ENCODE peak calls at places on chromosomes 4 and X, in four cellular contexts. J, D, K and S are unnamed samples. For H3K27me3, the result is how much of the 10 kb centered on the place peaks cover.

GRCh38 chr4:82587826-82588225 is 26.0 kb upstream of the TMEM150C start:
- DNase-seq in J (no peak), D (no peak), K (no peak), S (no peak)

GRCh38 chrX:41661366-41662095 is 27.2 kb upstream of the GPR34 start:
- DNase-seq in J (no peak), D (peak), K (no peak), S (no peak)

GRCh38 chrX:10496345-10496965 is 123.9 kb downstream of the MID1 start:
- DNase-seq in J (no peak), D (peak), K (no peak), S (no peak)

GRCh38 chr4:185890196-185890595 is 78.2 kb upstream of the SORBS2 start:
- DNase-seq in J (no peak), D (no peak), K (no peak), S (no peak)

GRCh38 chr4:154208424-154208823 is 283.2 kb downstream of the DCHS2 start:
- DNase-seq in J (no peak), D (no peak), K (no peak), S (no peak)

GRCh38 chr4:32752962-32753361 is 2032.8 kb downstream of the PCDH7 start:
- DNase-seq in J (no peak), D (no peak), K (no peak), S (no peak)

GRCh38 chr4:17475481-17475880 is 36.4 kb downstream of the QDPR start:
- DNase-seq in J (no peak), D (peak), K (no peak), S (no peak)

GRCh38 chrX:19107035-19107434 is 15.2 kb downstream of the ADGRG2 start:
- DNase-seq in J (no peak), D (no peak), K (no peak), S (no peak)

GRCh38 chrX:71178908-71179307 is 34.3 kb downstream of the NLGN3 start:
- DNase-seq in J (peak), D (peak), K (no peak), S (peak)

GRCh38 chr4:137129471-137130244 is 402.6 kb downstream of the PCDH18 start:
- DNase-seq in J (no peak), D (peak), K (no peak), S (no peak)

GRCh38 chr4:83387922-83388676 is 53.5 kb upstream of the HPSE start:
- DNase-seq in J (no peak), D (peak), K (no peak), S (peak)

GRCh38 chr4:88792268-88792781 is 94.7 kb upstream of the NAP1L5 start:
- DNase-seq in J (no peak), D (peak), K (no peak), S (no peak)

GRCh38 chr4:56310401-56310800 is 76.9 kb downstream of the AASDH start:
- DNase-seq in J (no peak), D (no peak), K (no peak), S (no peak)

GRCh38 chrX:43953218-43953617 is 20.0 kb downstream of the NDP start:
- DNase-seq in J (no peak), D (no peak), K (no peak), S (no peak)

GRCh38 chrX:107429090-107429489 is 20.4 kb upstream of the FRMPD3 start:
- DNase-seq in J (no peak), D (peak), K (no peak), S (no peak)

GRCh38 chrX:107840971-107841370 is 15.3 kb downstream of the MID2 start:
- DNase-seq in J (no peak), D (no peak), K (no peak), S (no peak)

GRCh38 chrX:55801811-55802210 is 84.3 kb downstream of the RRAGB start:
- DNase-seq in J (no peak), D (no peak), K (no peak), S (no peak)

GRCh38 chrX:30060718-30061117 is 154.6 kb upstream of the MAGEB2 start:
- DNase-seq in J (no peak), D (peak), K (no peak), S (no peak)

GRCh38 chrX:25012433-25012735 is 3.4 kb downstream of the ARX start:
- DNase-seq in J (no peak), D (no peak), K (no peak), S (no peak)

GRCh38 chrX:103518571-103518970 is 718 bp downstream of the RAB40A start:
- DNase-seq in J (no peak), D (peak), K (no peak), S (no peak)

GRCh38 chr4:138891610-138892009 is 124.0 kb upstream of the NOCT start:
- DNase-seq in J (no peak), D (no peak), K (no peak), S (no peak)

GRCh38 chrX:103792916-103793540 is 16.4 kb downstream of the PLP1 start:
- DNase-seq in J (no peak), D (peak), K (no peak), S (no peak)

GRCh38 chrX:154082396-154083133 is 15.0 kb downstream of the MECP2 start:
- DNase-seq in J (no peak), D (peak), K (no peak), S (no peak)

GRCh38 chr4:121277194-121278105 is 103.4 kb downstream of the QRFPR start:
- DNase-seq in J (no peak), D (no peak), K (no peak), S (no peak)

GRCh38 chrX:16739574-16739973 is 20.2 kb downstream of the SYAP1 start:
- DNase-seq in J (no peak), D (no peak), K (no peak), S (no peak)

GRCh38 chrX:127207326-127207725 is 387.8 kb downstream of the PRR32 start:
- DNase-seq in J (no peak), D (no peak), K (no peak), S (no peak)

GRCh38 chr4:169114341-169114974 is 104.4 kb upstream of the CBR4 start:
- DNase-seq in J (no peak), D (no peak), K (no peak), S (no peak)

GRCh38 chrX:2974946-2975345 is 31.4 kb upstream of the ARSH start:
- DNase-seq in J (no peak), D (no peak), K (no peak), S (no peak)

GRCh38 chr4:73194064-73194463 is 64.5 kb downstream of the ANKRD17 start:
- DNase-seq in J (no peak), D (no peak), K (no peak), S (no peak)

GRCh38 chrX:63656871-63657580 is 128.0 kb downstream of the ARHGEF9 start:
- DNase-seq in J (no peak), D (peak), K (peak), S (no peak)

GRCh38 chrX:130165181-130165702 is 399 bp downstream of the AIFM1 start:
- DNase-seq in J (no peak), D (peak), K (no peak), S (no peak)

GRCh38 chr4:72312032-72312650 is 256.9 kb downstream of the ADAMTS3 start:
- DNase-seq in J (no peak), D (peak), K (peak), S (no peak)

GRCh38 chr4:91681544-91681943 is 622.2 kb upstream of the GRID2 start:
- DNase-seq in J (no peak), D (no peak), K (no peak), S (no peak)

GRCh38 chr4:168831919-168832745 is 177.9 kb downstream of the CBR4 start:
- DNase-seq in J (peak), D (peak), K (peak), S (peak)

GRCh38 chr4:23745377-23745776 is 144.5 kb downstream of the PPARGC1A start:
- DNase-seq in J (no peak), D (no peak), K (no peak), S (no peak)

GRCh38 chr4:155807021-155807420 is 48.2 kb downstream of the GUCY1B1 start:
- DNase-seq in J (no peak), D (peak), K (no peak), S (no peak)

GRCh38 chrX:13689519-13690211 is 737 bp downstream of the RAB9A start:
- DNase-seq in J (no peak), D (peak), K (no peak), S (no peak)

GRCh38 chr4:128006592-128006991 is 41.4 kb downstream of the ABHD18 start:
- DNase-seq in J (no peak), D (peak), K (no peak), S (no peak)

GRCh38 chr4:145487626-145488025 is 6.0 kb downstream of the SMAD1 start:
- DNase-seq in J (no peak), D (no peak), K (no peak), S (no peak)

GRCh38 chrX:154505726-154506125 is 10.3 kb downstream of the FAM3A start:
- DNase-seq in J (no peak), D (peak), K (no peak), S (no peak)

DNA sequence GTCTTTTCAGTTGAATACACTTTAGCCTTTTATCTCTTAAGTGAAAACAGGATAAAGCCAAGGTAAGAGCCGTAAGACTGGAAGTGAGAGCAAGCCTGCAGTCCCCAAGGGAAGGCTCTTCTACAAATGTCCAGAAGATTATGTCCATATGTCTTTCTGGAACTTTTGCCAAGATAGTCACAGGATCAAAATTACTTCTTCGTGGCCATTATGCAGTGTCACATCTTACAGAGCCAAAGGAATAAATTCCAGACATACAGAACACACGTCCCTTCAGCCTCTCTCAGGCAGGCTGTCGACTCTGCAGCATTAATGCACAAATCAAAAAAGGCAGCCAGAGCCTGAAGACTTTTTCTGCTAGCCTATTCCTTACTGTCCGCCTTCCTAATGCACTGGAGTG is 10.9 kb upstream of the GATB start:
- DNase-seq in J (no peak), D (no peak), K (no peak), S (no peak)
- H3K27ac ChIP-seq in J (no peak), D (no peak), K (no peak), S (no peak)

GRCh38 chr4:74374128-74374527 is 9.2 kb downstream of the EREG start:
- DNase-seq in J (no peak), D (no peak), K (no peak), S (no peak)

GRCh38 chr4:74374561-74375327 is 9.8 kb downstream of the EREG start:
- DNase-seq in J (no peak), D (peak), K (no peak), S (no peak)

GRCh38 chr4:74369860-74370259 is 4.9 kb downstream of the EREG start:
- DNase-seq in J (no peak), D (no peak), K (no peak), S (no peak)

GRCh38 chr4:74367656-74368055 is 2.7 kb downstream of the EREG start:
- DNase-seq in J (no peak), D (no peak), K (no peak), S (no peak)

GRCh38 chr4:74370912-74371311 is 6.0 kb downstream of the EREG start:
- DNase-seq in J (no peak), D (peak), K (no peak), S (no peak)
- TF ChIP-seq CTCF in J (peak), D (peak), K (peak), S (peak)

GRCh38 chr4:109121561-109121960 is 180.9 kb downstream of the COL25A1 start:
- DNase-seq in J (no peak), D (no peak), K (no peak), S (no peak)
- H3K27me3 ChIP-seq in J (under half), D (under half), K (under half), S (under half)

GRCh38 chr4:2796261-2797187 is 3.6 kb downstream of the SH3BP2 start:
- DNase-seq in J (no peak), D (peak), K (no peak), S (no peak)

GRCh38 chr4:2798399-2799301 is 5.8 kb downstream of the SH3BP2 start:
- DNase-seq in J (peak), D (peak), K (peak), S (no peak)

GRCh38 chr4:2797545-2798305 is 4.8 kb downstream of the SH3BP2 start:
- DNase-seq in J (no peak), D (no peak), K (peak), S (no peak)

GRCh38 chr4:2795558-2796260 is 2.8 kb downstream of the SH3BP2 start:
- DNase-seq in J (no peak), D (no peak), K (peak), S (no peak)

DNA sequence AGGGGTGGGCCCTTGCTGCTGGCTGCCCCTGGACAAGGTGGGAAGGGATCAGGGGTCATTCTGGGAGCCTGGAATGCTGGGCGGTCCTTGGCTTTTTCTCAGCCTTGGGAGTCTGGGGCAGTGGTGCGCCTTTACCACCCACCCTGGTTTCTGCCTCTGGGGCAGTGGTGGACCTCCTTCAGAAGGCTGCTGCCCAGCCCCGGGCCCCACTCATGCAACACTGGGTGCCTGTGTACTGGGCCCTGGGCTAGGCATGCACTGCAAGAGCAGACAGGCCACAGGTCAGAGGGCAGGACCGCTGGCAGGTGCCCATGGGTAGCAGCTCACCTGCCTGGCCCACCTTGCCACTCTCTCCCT is 4.3 kb downstream of the SH3BP2 start:
- DNase-seq in J (no peak), D (no peak), K (no peak), S (no peak)
- H3K27ac ChIP-seq in J (peak), D (no peak), K (no peak), S (no peak)

GRCh38 chrX:72296991-72297390 is 8.7 kb downstream of the CITED1 start:
- DNase-seq in J (no peak), D (no peak), K (no peak), S (no peak)

GRCh38 chrX:72295745-72296144 is 10.0 kb downstream of the CITED1 start:
- DNase-seq in J (no peak), D (no peak), K (no peak), S (no peak)

GRCh38 chrX:72297953-72298730 is 7.6 kb downstream of the CITED1 start:
- DNase-seq in J (no peak), D (no peak), K (no peak), S (no peak)

GRCh38 chrX:72299891-72300630 is 5.7 kb downstream of the CITED1 start:
- DNase-seq in J (no peak), D (no peak), K (no peak), S (no peak)

DNA sequence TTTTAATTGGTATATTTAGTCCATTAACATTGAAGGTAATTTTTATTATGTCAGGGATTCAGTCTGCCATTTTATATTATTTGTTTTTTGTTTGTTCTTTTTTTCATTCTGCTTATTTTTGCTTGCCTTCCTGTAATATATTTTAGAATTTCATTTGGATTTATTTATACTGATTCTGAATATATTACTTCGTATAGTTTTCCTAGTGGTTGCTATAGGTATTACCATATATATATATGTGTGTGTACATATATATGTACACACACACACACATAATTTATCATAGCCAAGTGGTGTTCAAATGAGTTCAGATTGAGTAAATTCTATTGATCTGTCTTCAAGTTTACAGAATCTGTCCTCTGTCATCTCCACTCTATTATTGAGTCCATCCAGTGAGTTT is 11.2 kb downstream of the CITED1 start:
- DNase-seq in J (no peak), D (no peak), K (no peak), S (no peak)
- TF ChIP-seq CTCF in J (no peak), D (no peak), K (no peak), S (no peak)

GRCh38 chr4:8079031-8079885 is 79.4 kb downstream of the ABLIM2 start:
- DNase-seq in J (no peak), D (no peak), K (no peak), S (no peak)

GRCh38 chr4:8078610-8079015 is 80.0 kb downstream of the ABLIM2 start:
- DNase-seq in J (no peak), D (no peak), K (no peak), S (no peak)

GRCh38 chr4:8076023-8076422 is 82.6 kb downstream of the ABLIM2 start:
- DNase-seq in J (no peak), D (no peak), K (no peak), S (no peak)

GRCh38 chr4:8078109-8078494 is 80.5 kb downstream of the ABLIM2 start:
- DNase-seq in J (no peak), D (no peak), K (no peak), S (no peak)

DNA sequence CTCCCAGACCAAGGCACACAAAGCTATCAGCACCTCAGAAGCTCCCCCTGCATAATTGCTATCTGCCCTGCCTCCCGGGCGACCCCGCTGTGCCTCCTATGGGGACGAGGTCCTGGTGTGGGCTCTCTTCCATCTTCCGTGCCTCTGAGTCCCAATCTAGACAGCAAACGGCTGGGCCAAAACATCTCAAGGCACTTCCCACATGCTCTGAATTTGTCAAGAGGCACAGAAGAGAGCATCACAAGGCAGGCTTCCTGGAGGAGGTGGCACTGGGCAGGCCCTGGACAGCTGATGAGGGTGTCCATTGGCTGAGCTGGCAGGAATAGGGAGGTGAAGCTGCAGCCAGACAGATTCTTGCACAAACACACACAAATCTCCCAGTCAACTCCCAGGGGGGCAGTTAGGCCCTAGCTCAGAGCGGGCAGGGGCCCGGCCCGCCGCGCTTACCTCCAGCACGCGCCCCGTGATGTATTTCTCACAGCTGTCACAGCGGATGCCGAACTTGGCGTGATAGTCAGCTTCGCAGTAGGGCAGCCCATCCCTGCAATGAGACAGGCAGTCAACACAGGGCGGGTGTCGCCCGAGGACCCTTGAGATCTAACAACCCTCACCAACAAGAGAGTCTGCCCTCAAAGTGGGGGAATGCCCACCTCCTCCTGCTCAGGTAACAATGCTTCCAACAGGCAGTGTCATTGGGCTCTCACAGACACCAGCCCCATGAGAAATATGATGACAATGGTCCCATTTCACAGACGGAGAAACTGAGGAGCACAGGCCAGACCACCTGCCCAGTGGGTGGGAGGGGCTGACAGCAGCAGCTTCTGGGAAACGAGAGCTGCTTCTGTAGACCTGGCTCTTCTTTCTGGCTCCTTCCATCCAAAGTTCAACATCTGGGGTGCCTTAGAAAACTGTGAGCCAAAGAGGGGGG is 81.2 kb downstream of the ABLIM2 start:
- DNase-seq in J (no peak), D (no peak), K (no peak), S (no peak)
- H3K27me3 ChIP-seq in J (under half), D (under half), K (under half), S (under half)